ENCODE peak calls at places on chromosomes 12 and 14, in ten cellular contexts. L is GM13976, N is dorsolateral prefrontal cortex, B is MCF 10A, U is AG04450, R is lung, Q is OCI-LY7, K is tibial artery, E is body of pancreas, O is progenitor cell of endocrine pancreas. W is an unnamed sample.

GRCh38 chr12:79302171-79302841 is 388.5 kb downstream of the PAWR start:
- DNase-seq in L (no peak), N (no peak), B (no peak), U (no peak), R (no peak), Q (no peak), K (no peak), E (no peak), O (no peak), W (no peak)

GRCh38 chr12:27083861-27084271 is 1.5 kb upstream of the C12orf71 start:
- DNase-seq in L (no peak), N (peak; percentile 73), B (no peak), U (peak; percentile 26), R (no peak), Q (no peak), K (no peak), E (no peak), O (no peak), W (no peak)

GRCh38 chr12:1197264-1198018 is 206.4 kb downstream of the ERC1 start:
- DNase-seq in L (no peak), N (no peak), B (no peak), U (no peak), R (no peak), Q (no peak), K (no peak), E (no peak), O (no peak), W (no peak)

GRCh38 chr12:50934981-50935807 is 17.1 kb upstream of the HIGD1C start:
- DNase-seq in L (no peak), N (no peak), B (no peak), U (peak; percentile 26), R (no peak), Q (no peak), K (no peak), E (no peak), O (no peak), W (no peak)

GRCh38 chr12:126069549-126070165 is 1004.4 kb downstream of the AACS start:
- DNase-seq in L (peak; percentile 17), N (peak; percentile 14), B (peak; percentile 82), U (no peak), R (peak; percentile 44), Q (peak; percentile 69), K (no peak), E (peak; percentile 73), O (peak; percentile 52), W (peak; percentile 70)

GRCh38 chr12:132204822-132205270 is 60.6 kb downstream of the NOC4L start:
- DNase-seq in L (no peak), N (no peak), B (no peak), U (no peak), R (no peak), Q (no peak), K (no peak), E (no peak), O (no peak), W (no peak)

GRCh38 chr14:24692382-24693352 is 58.7 kb upstream of the GZMB start:
- DNase-seq in L (no peak), N (no peak), B (no peak), U (no peak), R (no peak), Q (no peak), K (no peak), E (no peak), O (no peak), W (no peak)

GRCh38 chr12:130073721-130074120 is 88.5 kb upstream of the FZD10 start:
- DNase-seq in L (no peak), N (peak; percentile 15), B (peak; percentile 29), U (no peak), R (no peak), Q (no peak), K (no peak), E (no peak), O (no peak), W (no peak)

GRCh38 chr14:103719766-103720165 is 4.2 kb downstream of the ZFYVE21 start:
- DNase-seq in L (no peak), N (no peak), B (no peak), U (no peak), R (no peak), Q (no peak), K (no peak), E (no peak), O (no peak), W (no peak)

GRCh38 chr12:57896437-57897201 is 44.7 kb upstream of the ATP23 start:
- DNase-seq in L (no peak), N (peak; percentile 87), B (peak; percentile 49), U (peak; percentile 37), R (peak; percentile 64), Q (no peak), K (peak; percentile 91), E (peak; percentile 77), O (peak; percentile 42), W (peak; percentile 37)

GRCh38 chr12:69897744-69898143 is 72.7 kb downstream of the MYRFL start:
- DNase-seq in L (no peak), N (peak; percentile 57), B (peak; percentile 25), U (peak; percentile 79), R (no peak), Q (no peak), K (no peak), E (peak; percentile 20), O (no peak), W (no peak)

GRCh38 chr12:117878598-117878997 is 90.2 kb downstream of the KSR2 start:
- DNase-seq in L (no peak), N (no peak), B (no peak), U (no peak), R (no peak), Q (no peak), K (no peak), E (no peak), O (no peak), W (no peak)

GRCh38 chr14:71231521-71232393 is 324.5 kb downstream of the PCNX1 start:
- DNase-seq in L (peak; percentile 68), N (no peak), B (no peak), U (no peak), R (no peak), Q (peak; percentile 50), K (no peak), E (no peak), O (no peak), W (peak; percentile 92)

GRCh38 chr12:2963760-2964292 is 4.6 kb downstream of the TEAD4 start:
- DNase-seq in L (no peak), N (no peak), B (no peak), U (no peak), R (no peak), Q (no peak), K (no peak), E (no peak), O (no peak), W (no peak)

GRCh38 chr12:52201520-52201839 is 9.7 kb upstream of the KRT80 start:
- DNase-seq in L (no peak), N (no peak), B (no peak), U (no peak), R (no peak), Q (no peak), K (no peak), E (no peak), O (no peak), W (no peak)

GRCh38 chr12:64318605-64319004 is 72.0 kb downstream of the C12orf56 start:
- DNase-seq in L (peak; percentile 42), N (no peak), B (peak; percentile 44), U (no peak), R (no peak), Q (no peak), K (no peak), E (no peak), O (no peak), W (peak; percentile 72)

GRCh38 chr14:60649815-60650381 is 621 bp upstream of the SIX1 start:
- DNase-seq in L (no peak), N (no peak), B (no peak), U (no peak), R (no peak), Q (no peak), K (peak; percentile 66), E (no peak), O (no peak), W (no peak)

GRCh38 chr14:81533536-81534343 is at the start of gene SEL1L:
- DNase-seq in L (peak; percentile 91), N (peak; percentile 99), B (peak; percentile 100), U (peak; percentile 98), R (peak; percentile 100), Q (peak; percentile 100), K (peak; percentile 100), E (peak; percentile 99), O (peak; percentile 99), W (peak; percentile 99)
- TF ChIP-seq CTCF in L (no peak), N (no peak), B (no peak), U (no peak), R (no peak), Q (no peak), K (no peak), E (no peak), O (no peak), W (no peak)

GRCh38 chr14:78785265-78785664 is 615.1 kb downstream of the NRXN3 start:
- DNase-seq in L (no peak), N (peak; percentile 46), B (peak; percentile 30), U (no peak), R (no peak), Q (no peak), K (no peak), E (no peak), O (no peak), W (no peak)

GRCh38 chr14:78788467-78789360 is 618.5 kb downstream of the NRXN3 start:
- DNase-seq in L (no peak), N (no peak), B (peak; percentile 56), U (no peak), R (no peak), Q (no peak), K (no peak), E (no peak), O (no peak), W (peak; percentile 20)

GRCh38 chr14:78790262-78790661 is 620.1 kb downstream of the NRXN3 start:
- DNase-seq in L (no peak), N (peak; percentile 37), B (no peak), U (no peak), R (no peak), Q (no peak), K (no peak), E (no peak), O (no peak), W (no peak)
- TF ChIP-seq CTCF in L (no peak), N (no peak), B (peak; percentile 18), U (no peak), R (no peak), Q (peak; percentile 43), K (no peak), E (no peak), O (peak; percentile 45), W (no peak)

GRCh38 chr12:76878899-76879709 is at the start of gene CSRP2:
- DNase-seq in L (peak; percentile 91), N (peak; percentile 70), B (peak; percentile 91), U (peak; percentile 73), R (peak; percentile 84), Q (peak; percentile 78), K (peak; percentile 97), E (peak; percentile 93), O (peak; percentile 91), W (peak; percentile 78)
- TF ChIP-seq CTCF in L (peak; percentile 3), N (no peak), B (no peak), U (peak; percentile 43), R (no peak), Q (peak; percentile 25), K (peak; percentile 43), E (peak; percentile 12), O (peak; percentile 42), W (no peak)

GRCh38 chr12:65648461-65648860 is 175.8 kb upstream of the HMGA2 start:
- DNase-seq in L (no peak), N (no peak), B (no peak), U (no peak), R (no peak), Q (no peak), K (no peak), E (no peak), O (no peak), W (no peak)
- TF ChIP-seq CTCF in L (no peak), N (no peak), B (no peak), U (no peak), R (no peak), Q (no peak), K (no peak), E (no peak), O (no peak), W (no peak)